ENCODE peak calls at places on chromosomes 2 and 18, in nine cellular contexts. F is H1; R is bronchial epithelial cell; I is prostate gland; K is sigmoid colon; N is right lobe of liver; T is tibial artery; Q is naive thymus-derived CD4-positive, alpha-beta T cell; E is body of pancreas. D is an unnamed sample.
A peak's percentile ranks its signal among the peaks of the same experiment; 100 is the strongest.

GRCh38 chr2:236177604-236177966 is 9.4 kb upstream of the GBX2 start:
- DNase-seq in F (peak; percentile 91), R (no peak), I (no peak), K (peak; percentile 68), N (no peak), T (no peak), Q (no peak), E (peak; percentile 47), D (no peak)

GRCh38 chr2:58875462-58875861 is 634.3 kb upstream of the FANCL start:
- DNase-seq in F (no peak), R (no peak), I (no peak), K (no peak), N (no peak), T (no peak), Q (no peak), E (no peak), D (no peak)

GRCh38 chr18:13137939-13138821 is 80.4 kb upstream of the LDLRAD4 start:
- DNase-seq in F (no peak), R (peak; percentile 13), I (no peak), K (peak; percentile 89), N (peak; percentile 88), T (peak; percentile 75), Q (peak; percentile 79), E (peak; percentile 37), D (peak; percentile 84)

GRCh38 chr2:235225261-235225660 is 268.6 kb upstream of the AGAP1 start:
- DNase-seq in F (no peak), R (no peak), I (no peak), K (no peak), N (no peak), T (no peak), Q (no peak), E (no peak), D (no peak)

GRCh38 chr18:22185298-22185697 is 15.9 kb downstream of the GATA6 start:
- DNase-seq in F (no peak), R (no peak), I (no peak), K (no peak), N (no peak), T (peak; percentile 86), Q (no peak), E (peak; percentile 62), D (no peak)

GRCh38 chr2:111659361-111660281 is 224.4 kb downstream of the ANAPC1 start:
- DNase-seq in F (no peak), R (peak; percentile 96), I (peak; percentile 22), K (peak; percentile 88), N (peak; percentile 85), T (peak; percentile 91), Q (no peak), E (peak; percentile 72), D (no peak)

GRCh38 chr18:46071894-46072867 is at the start of gene PSTPIP2:
- DNase-seq in F (peak; percentile 73), R (no peak), I (peak; percentile 64), K (peak; percentile 84), N (peak; percentile 87), T (peak; percentile 82), Q (peak; percentile 36), E (peak; percentile 76), D (peak; percentile 63)

GRCh38 chr2:2502150-2502549 is 171.1 kb upstream of the MYT1L start:
- DNase-seq in F (no peak), R (no peak), I (no peak), K (no peak), N (no peak), T (no peak), Q (no peak), E (no peak), D (no peak)

GRCh38 chr18:22988208-22988607 is 55.1 kb downstream of the RBBP8 start:
- DNase-seq in F (no peak), R (no peak), I (no peak), K (no peak), N (no peak), T (no peak), Q (no peak), E (no peak), D (no peak)

GRCh38 chr18:13388586-13389490 is 170.3 kb downstream of the LDLRAD4 start:
- DNase-seq in F (peak; percentile 40), R (no peak), I (no peak), K (peak; percentile 55), N (no peak), T (no peak), Q (no peak), E (no peak), D (no peak)

GRCh38 chr2:54657664-54658083 is 65.8 kb upstream of the EML6 start:
- DNase-seq in F (peak; percentile 65), R (peak; percentile 45), I (peak; percentile 71), K (peak; percentile 76), N (no peak), T (no peak), Q (no peak), E (peak; percentile 73), D (peak; percentile 29)

GRCh38 chr2:55338268-55338667 is 69.2 kb upstream of the MTIF2 start:
- DNase-seq in F (no peak), R (no peak), I (no peak), K (no peak), N (no peak), T (no peak), Q (no peak), E (no peak), D (no peak)

GRCh38 chr2:56613917-56614316 is 430.1 kb downstream of the CCDC85A start:
- DNase-seq in F (no peak), R (no peak), I (no peak), K (no peak), N (no peak), T (no peak), Q (no peak), E (no peak), D (no peak)

GRCh38 chr2:55136138-55136541 is 85.9 kb upstream of the RTN4 start:
- DNase-seq in F (no peak), R (no peak), I (no peak), K (no peak), N (no peak), T (no peak), Q (no peak), E (peak; percentile 41), D (no peak)

GRCh38 chr2:70104231-70105111 is 17.2 kb downstream of the PCBP1 start:
- DNase-seq in F (no peak), R (peak; percentile 37), I (no peak), K (peak; percentile 66), N (no peak), T (peak; percentile 60), Q (no peak), E (peak; percentile 66), D (peak; percentile 41)

GRCh38 chr2:43225093-43225787 is 1.2 kb downstream of the ZFP36L2 start:
- DNase-seq in F (no peak), R (no peak), I (peak; percentile 37), K (peak; percentile 87), N (peak; percentile 81), T (peak; percentile 81), Q (peak; percentile 67), E (peak; percentile 69), D (peak; percentile 77)

GRCh38 chr2:205293559-205293958 is 388.7 kb upstream of the NRP2 start:
- DNase-seq in F (no peak), R (no peak), I (no peak), K (no peak), N (no peak), T (no peak), Q (no peak), E (no peak), D (no peak)

GRCh38 chr2:180125245-180125962 is 118.3 kb upstream of the CWC22 start:
- DNase-seq in F (peak; percentile 57), R (peak; percentile 92), I (peak; percentile 63), K (peak; percentile 84), N (no peak), T (peak; percentile 62), Q (no peak), E (peak; percentile 58), D (no peak)

GRCh38 chr18:75201273-75201898 is 7.6 kb downstream of the PTGR3 start:
- DNase-seq in F (no peak), R (no peak), I (no peak), K (no peak), N (no peak), T (no peak), Q (no peak), E (peak; percentile 52), D (no peak)

GRCh38 chr18:75201936-75202335 is 7.0 kb downstream of the PTGR3 start:
- DNase-seq in F (no peak), R (no peak), I (no peak), K (no peak), N (no peak), T (no peak), Q (no peak), E (peak; percentile 75), D (no peak)

GRCh38 chr18:75203456-75204261 is 5.3 kb downstream of the PTGR3 start:
- DNase-seq in F (no peak), R (no peak), I (no peak), K (no peak), N (no peak), T (no peak), Q (no peak), E (no peak), D (no peak)

GRCh38 chr18:75204262-75204977 is 4.5 kb downstream of the PTGR3 start:
- DNase-seq in F (peak; percentile 70), R (no peak), I (no peak), K (no peak), N (no peak), T (no peak), Q (no peak), E (no peak), D (no peak)

DNA sequence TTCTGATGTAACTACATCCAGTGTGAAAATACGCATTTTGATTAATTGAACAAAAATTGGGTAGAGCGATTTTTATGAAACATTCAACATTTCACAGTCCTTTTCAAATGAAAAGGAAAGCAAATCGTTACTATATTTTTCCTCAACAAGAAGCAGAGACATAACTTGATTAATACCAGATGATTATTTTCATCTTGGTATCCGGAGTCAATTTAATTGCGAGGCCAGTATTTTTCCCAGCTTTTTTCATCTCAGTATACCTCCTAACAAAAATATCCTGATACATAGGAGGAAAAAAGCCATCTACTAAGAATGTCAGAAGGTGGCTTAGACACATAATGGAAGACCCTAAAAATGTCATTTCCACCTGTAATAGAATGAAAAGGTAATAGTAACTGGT is 6.0 kb downstream of the PTGR3 start:
- DNase-seq in F (no peak), R (no peak), I (no peak), K (no peak), N (no peak), T (no peak), Q (no peak), E (no peak), D (no peak)
- H3K27me3 ChIP-seq in F (peaks cover 65% of the 10 kb centered on the region), R (no peaks in the 10 kb centered on the region), I (no peaks in the 10 kb centered on the region), K (no peaks in the 10 kb centered on the region), N (no peaks in the 10 kb centered on the region), T (no peaks in the 10 kb centered on the region), Q (no peaks in the 10 kb centered on the region), E (no peaks in the 10 kb centered on the region), D (no peaks in the 10 kb centered on the region)

GRCh38 chr2:75555701-75556100 is 5.0 kb downstream of the EVA1A start:
- DNase-seq in F (no peak), R (no peak), I (no peak), K (no peak), N (no peak), T (no peak), Q (no peak), E (no peak), D (no peak)
- H3K4me3 ChIP-seq in F (no peak overlapping the region), R (no peak overlapping the region), I (no peak overlapping the region), K (no peak overlapping the region), N (no peak overlapping the region), T (no peak overlapping the region), Q (no peak overlapping the region), E (no peak overlapping the region), D (no peak overlapping the region)

GRCh38 chr2:128236491-128237035 is 82.1 kb downstream of the HS6ST1 start:
- DNase-seq in F (no peak), R (peak; percentile 59), I (no peak), K (no peak), N (no peak), T (no peak), Q (no peak), E (no peak), D (no peak)
- H3K27me3 ChIP-seq in F (peaks cover 16% of the 10 kb centered on the region), R (no peaks in the 10 kb centered on the region), I (no peaks in the 10 kb centered on the region), K (no peaks in the 10 kb centered on the region), N (no peaks in the 10 kb centered on the region), T (peaks cover 5% of the 10 kb centered on the region), Q (no peaks in the 10 kb centered on the region), E (no peaks in the 10 kb centered on the region), D (no peaks in the 10 kb centered on the region)

GRCh38 chr2:105584437-105585010 is 160.2 kb upstream of the NCK2 start:
- DNase-seq in F (no peak), R (peak; percentile 50), I (no peak), K (no peak), N (no peak), T (no peak), Q (no peak), E (no peak), D (no peak)
- H3K4me3 ChIP-seq in F (no peak overlapping the region), R (no peak overlapping the region), I (no peak overlapping the region), K (no peak overlapping the region), N (no peak overlapping the region), T (no peak overlapping the region), Q (no peak overlapping the region), E (no peak overlapping the region), D (no peak overlapping the region)